ENCODE peak calls at places on chromosomes 12 and 14, in seven cellular contexts. H is GM12878, C is OCI-LY7, W is AG04450, B is fibroblast of mammary gland, X is IMR-90, K is uterus. L is an unnamed sample.

GRCh38 chr14:92645841-92646478 is 102.5 kb downstream of the LGMN start:
- DNase-seq in H (no peak), C (no peak), W (peak; percentile 59), B (peak; percentile 92), X (peak; percentile 92), K (no peak), L (no peak)

GRCh38 chr12:1580526-1580925 is 13.9 kb downstream of the FBXL14 start:
- DNase-seq in H (no peak), C (no peak), W (no peak), B (no peak), X (no peak), K (no peak), L (no peak)

GRCh38 chr14:74190910-74191575 is 48.2 kb upstream of the VSX2 start:
- DNase-seq in H (no peak), C (no peak), W (no peak), B (peak; percentile 4), X (peak; percentile 2), K (no peak), L (no peak)

GRCh38 chr12:26580619-26581018 is 252.4 kb downstream of the ITPR2 start:
- DNase-seq in H (no peak), C (no peak), W (no peak), B (peak; percentile 8), X (no peak), K (no peak), L (no peak)

GRCh38 chr14:101070540-101071492 is 167.3 kb upstream of the RTL1 start:
- DNase-seq in H (no peak), C (no peak), W (no peak), B (no peak), X (no peak), K (no peak), L (no peak)

GRCh38 chr14:105086833-105087307 is 21.6 kb upstream of the GPR132 start:
- DNase-seq in H (no peak), C (peak; percentile 80), W (no peak), B (peak; percentile 60), X (peak; percentile 71), K (peak; percentile 76), L (no peak)

GRCh38 chr14:100534528-100535286 is 52.5 kb downstream of the BEGAIN start:
- DNase-seq in H (no peak), C (no peak), W (no peak), B (no peak), X (no peak), K (peak; percentile 34), L (no peak)

GRCh38 chr12:8709124-8709830 is 11.5 kb downstream of the RIMKLB start:
- DNase-seq in H (no peak), C (no peak), W (no peak), B (peak; percentile 18), X (no peak), K (no peak), L (no peak)

GRCh38 chr12:132392389-132393244 is 63.2 kb upstream of the GALNT9 start:
- DNase-seq in H (no peak), C (no peak), W (no peak), B (no peak), X (no peak), K (no peak), L (no peak)

GRCh38 chr12:27221625-27222387 is 22.3 kb upstream of the STK38L start:
- DNase-seq in H (peak; percentile 88), C (peak; percentile 32), W (no peak), B (no peak), X (no peak), K (no peak), L (no peak)

GRCh38 chr12:467591-467990 is 7.9 kb downstream of the B4GALNT3 start:
- DNase-seq in H (no peak), C (no peak), W (no peak), B (no peak), X (no peak), K (no peak), L (no peak)

GRCh38 chr12:118541071-118541470 is 164.7 kb downstream of the SUDS3 start:
- DNase-seq in H (no peak), C (no peak), W (no peak), B (no peak), X (no peak), K (no peak), L (no peak)

GRCh38 chr14:60506462-60506984 is 2.4 kb upstream of the SIX6 start:
- DNase-seq in H (no peak), C (no peak), W (no peak), B (no peak), X (no peak), K (no peak), L (no peak)

GRCh38 chr12:52268212-52268611 is 6.2 kb upstream of the KRT86 start:
- DNase-seq in H (no peak), C (no peak), W (no peak), B (no peak), X (no peak), K (no peak), L (no peak)

GRCh38 chr14:98614741-98615140 is 657.3 kb downstream of the BCL11B start:
- DNase-seq in H (no peak), C (no peak), W (no peak), B (no peak), X (no peak), K (no peak), L (no peak)

GRCh38 chr14:77804592-77804991 is 4.7 kb downstream of the ADCK1 start:
- DNase-seq in H (no peak), C (peak; percentile 54), W (no peak), B (peak; percentile 27), X (no peak), K (no peak), L (no peak)

GRCh38 chr14:82855912-82856381 is 1322.3 kb upstream of the SEL1L start:
- DNase-seq in H (no peak), C (peak; percentile 2), W (no peak), B (peak; percentile 55), X (peak; percentile 60), K (no peak), L (peak; percentile 87)

GRCh38 chr12:121441555-121441954 is 41.6 kb downstream of the RNF34 start:
- DNase-seq in H (no peak), C (no peak), W (no peak), B (peak; percentile 33), X (no peak), K (no peak), L (no peak)

GRCh38 chr12:132178801-132179401 is 34.6 kb downstream of the NOC4L start:
- DNase-seq in H (no peak), C (no peak), W (no peak), B (no peak), X (no peak), K (no peak), L (no peak)

GRCh38 chr12:93751864-93752610 is 74.9 kb downstream of the CRADD start:
- DNase-seq in H (no peak), C (no peak), W (peak; percentile 93), B (peak; percentile 37), X (peak; percentile 97), K (no peak), L (no peak)

GRCh38 chr14:58298477-58298879 is at the start of gene ARID4A:
- DNase-seq in H (no peak), C (no peak), W (no peak), B (no peak), X (no peak), K (peak; percentile 85), L (no peak)

GRCh38 chr12:79191391-79191790 is 326.8 kb downstream of the SYT1 start:
- DNase-seq in H (no peak), C (no peak), W (no peak), B (no peak), X (no peak), K (no peak), L (no peak)

GRCh38 chr14:58730793-58731464 is 93.2 kb downstream of the DACT1 start:
- DNase-seq in H (no peak), C (no peak), W (no peak), B (peak; percentile 60), X (no peak), K (no peak), L (no peak)

GRCh38 chr12:91155990-91156389 is 26.6 kb downstream of the DCN start:
- DNase-seq in H (no peak), C (no peak), W (no peak), B (no peak), X (no peak), K (no peak), L (no peak)

GRCh38 chr14:90299408-90299807 is 32.3 kb downstream of the NRDE2 start:
- DNase-seq in H (no peak), C (no peak), W (no peak), B (no peak), X (no peak), K (no peak), L (no peak)

GRCh38 chr12:128138125-128138524 is 128.8 kb upstream of the TMEM132C start:
- DNase-seq in H (no peak), C (no peak), W (no peak), B (no peak), X (no peak), K (no peak), L (no peak)

GRCh38 chr14:22623047-22623446 is 21.1 kb downstream of the OR6J1 start:
- DNase-seq in H (no peak), C (no peak), W (no peak), B (no peak), X (no peak), K (no peak), L (no peak)

GRCh38 chr12:69265205-69265604 is 25.8 kb downstream of the CPSF6 start:
- DNase-seq in H (no peak), C (no peak), W (no peak), B (no peak), X (no peak), K (no peak), L (no peak)
- H3K4me3 ChIP-seq in H (no peak overlapping the region), C (no peak overlapping the region), W (no peak overlapping the region), B (no peak overlapping the region), X (no peak overlapping the region), K (no peak overlapping the region), L (no peak overlapping the region)

GRCh38 chr12:86379337-86379736 is 123.1 kb upstream of the MGAT4C start:
- DNase-seq in H (no peak), C (no peak), W (no peak), B (no peak), X (no peak), K (no peak), L (no peak)

GRCh38 chr12:86373813-86374212 is 117.6 kb upstream of the MGAT4C start:
- DNase-seq in H (no peak), C (no peak), W (no peak), B (no peak), X (no peak), K (no peak), L (no peak)

GRCh38 chr12:86376052-86376451 is 119.9 kb upstream of the MGAT4C start:
- DNase-seq in H (no peak), C (no peak), W (no peak), B (no peak), X (no peak), K (no peak), L (no peak)
- TF ChIP-seq CTCF in H (no peak), C (no peak), W (peak; percentile 8), B (no peak), X (no peak), K (no peak), L (peak; percentile 16)

GRCh38 chr14:94773017-94773681 is 3.2 kb upstream of the GSC start:
- DNase-seq in H (no peak), C (no peak), W (no peak), B (no peak), X (no peak), K (no peak), L (no peak)
- H3K4me3 ChIP-seq in H (no peak overlapping the region), C (no peak overlapping the region), W (no peak overlapping the region), B (no peak overlapping the region), X (no peak overlapping the region), K (no peak overlapping the region), L (no peak overlapping the region)

DNA sequence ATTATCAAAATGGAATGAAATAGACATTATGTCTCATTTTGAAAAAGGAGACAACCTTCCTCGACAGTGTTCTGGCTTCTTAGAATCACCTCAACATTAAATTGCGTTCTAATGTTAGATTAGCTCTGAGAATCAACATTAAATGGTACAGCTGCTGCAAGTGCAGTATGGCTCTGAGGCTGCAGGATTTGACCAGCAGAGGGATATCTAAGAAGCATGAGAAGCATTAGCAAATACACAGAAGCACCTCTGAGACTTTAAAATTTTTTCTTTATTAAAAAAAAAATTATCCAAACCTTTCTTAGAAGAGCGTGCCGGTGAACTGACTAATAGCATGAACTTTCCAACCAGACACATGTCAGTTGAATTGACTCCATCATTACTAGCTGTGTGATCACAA is 253.4 kb upstream of the LRIG3 start:
- DNase-seq in H (no peak), C (no peak), W (no peak), B (peak; percentile 5), X (peak; percentile 8), K (no peak), L (no peak)
- TF ChIP-seq CTCF in H (no peak), C (no peak), W (peak; percentile 55), B (peak; percentile 24), X (peak; percentile 8), K (no peak), L (peak; percentile 39)

L was measured in retinal pigment epithelial cell.